ENCODE peak calls at places on chromosomes 7 and 10, in nine cellular contexts. Z, M, V, B, F, C, S, P and U are unnamed samples.

GRCh38 chr10:58177362-58177947 is 90.2 kb downstream of the IPMK start:
- DNase-seq in Z (no peak), M (peak; percentile 47), V (no peak), B (no peak), F (no peak), C (no peak), S (no peak), P (peak; percentile 4), U (peak; percentile 30)

GRCh38 chr7:801940-802364 is 30.3 kb upstream of the SUN1 start:
- DNase-seq in Z (peak; percentile 55), M (no peak), V (no peak), B (peak; percentile 92), F (peak; percentile 67), C (peak; percentile 81), S (peak; percentile 58), P (no peak), U (peak; percentile 81)

GRCh38 chr10:58107506-58107905 is 160.2 kb downstream of the IPMK start:
- DNase-seq in Z (no peak), M (peak; percentile 72), V (no peak), B (no peak), F (no peak), C (no peak), S (no peak), P (no peak), U (no peak)

GRCh38 chr10:89332092-89332633 is 4.4 kb downstream of the IFIT3 start:
- DNase-seq in Z (no peak), M (peak; percentile 78), V (no peak), B (no peak), F (no peak), C (no peak), S (no peak), P (no peak), U (peak; percentile 90)

GRCh38 chr7:20784311-20785210 is 2.1 kb downstream of the SP8 start:
- DNase-seq in Z (no peak), M (no peak), V (no peak), B (no peak), F (no peak), C (no peak), S (no peak), P (peak; percentile 44), U (no peak)

GRCh38 chr7:50265968-50266694 is 38.4 kb upstream of the IKZF1 start:
- DNase-seq in Z (no peak), M (no peak), V (peak; percentile 29), B (no peak), F (no peak), C (no peak), S (no peak), P (no peak), U (no peak)

GRCh38 chr10:53886325-53887300 is 914.4 kb downstream of the PCDH15 start:
- DNase-seq in Z (peak; percentile 50), M (no peak), V (no peak), B (no peak), F (no peak), C (no peak), S (no peak), P (no peak), U (no peak)

GRCh38 chr7:7424151-7424873 is 111.4 kb downstream of the COL28A1 start:
- DNase-seq in Z (peak; percentile 72), M (peak; percentile 67), V (peak; percentile 36), B (peak; percentile 64), F (peak; percentile 74), C (peak; percentile 71), S (peak; percentile 37), P (peak; percentile 73), U (peak; percentile 79)

GRCh38 chr7:19110026-19110777 is 7.2 kb downstream of the TWIST1 start:
- DNase-seq in Z (no peak), M (no peak), V (no peak), B (no peak), F (no peak), C (no peak), S (no peak), P (no peak), U (no peak)

GRCh38 chr7:19107392-19108147 is 9.9 kb downstream of the TWIST1 start:
- DNase-seq in Z (no peak), M (peak; percentile 68), V (no peak), B (peak; percentile 66), F (no peak), C (peak; percentile 75), S (peak; percentile 13), P (peak; percentile 68), U (no peak)

GRCh38 chr7:19110778-19111175 is 6.7 kb downstream of the TWIST1 start:
- DNase-seq in Z (no peak), M (no peak), V (no peak), B (no peak), F (no peak), C (no peak), S (no peak), P (no peak), U (no peak)

GRCh38 chr7:19107142-19107391 is 10.4 kb downstream of the TWIST1 start:
- DNase-seq in Z (no peak), M (no peak), V (no peak), B (no peak), F (no peak), C (no peak), S (no peak), P (no peak), U (no peak)

GRCh38 chr7:19108985-19109946 is 8.2 kb downstream of the TWIST1 start:
- DNase-seq in Z (no peak), M (no peak), V (no peak), B (no peak), F (no peak), C (no peak), S (no peak), P (no peak), U (no peak)
- H3K27ac ChIP-seq in Z (no peak overlapping the region), M (no peak overlapping the region), V (no peak overlapping the region), B (no peak overlapping the region), F (no peak overlapping the region), C (peak overlapping the region; percentile 80), S (no peak overlapping the region), P (no peak overlapping the region), U (no peak overlapping the region)

GRCh38 chr7:128835790-128836641 is 5.8 kb downstream of the FLNC start:
- DNase-seq in Z (no peak), M (peak; percentile 66), V (no peak), B (peak; percentile 73), F (no peak), C (peak; percentile 81), S (peak; percentile 65), P (no peak), U (no peak)

GRCh38 chr7:128835231-128835751 is 5.1 kb downstream of the FLNC start:
- DNase-seq in Z (no peak), M (no peak), V (no peak), B (no peak), F (no peak), C (no peak), S (peak; percentile 25), P (no peak), U (no peak)

GRCh38 chr7:128838109-128838779 is 8.0 kb downstream of the FLNC start:
- DNase-seq in Z (no peak), M (no peak), V (no peak), B (no peak), F (no peak), C (peak; percentile 62), S (peak; percentile 28), P (no peak), U (no peak)

GRCh38 chr7:128837521-128837921 is 7.3 kb downstream of the FLNC start:
- DNase-seq in Z (no peak), M (no peak), V (no peak), B (no peak), F (no peak), C (peak; percentile 62), S (peak; percentile 19), P (no peak), U (no peak)

GRCh38 chr7:128836729-128837348 is 6.6 kb downstream of the FLNC start:
- DNase-seq in Z (no peak), M (no peak), V (no peak), B (no peak), F (no peak), C (no peak), S (no peak), P (no peak), U (no peak)
- H3K27ac ChIP-seq in Z (no peak overlapping the region), M (peak overlapping the region; percentile 72), V (no peak overlapping the region), B (peak overlapping the region; percentile 95), F (peak overlapping the region; percentile 84), C (peak overlapping the region; percentile 92), S (peak overlapping the region; percentile 100), P (no peak overlapping the region), U (no peak overlapping the region)

GRCh38 chr7:66682350-66683093 is 53.8 kb downstream of the KCTD7 start:
- DNase-seq in Z (peak; percentile 50), M (peak; percentile 64), V (no peak), B (peak; percentile 75), F (no peak), C (peak; percentile 76), S (peak; percentile 51), P (peak; percentile 11), U (no peak)

GRCh38 chr7:66681491-66682349 is 53.0 kb downstream of the KCTD7 start:
- DNase-seq in Z (peak; percentile 99), M (peak; percentile 94), V (peak; percentile 98), B (peak; percentile 98), F (peak; percentile 99), C (peak; percentile 99), S (peak; percentile 97), P (peak; percentile 97), U (peak; percentile 97)

GRCh38 chr7:66689081-66689480 is 51.5 kb upstream of the RABGEF1 start:
- DNase-seq in Z (no peak), M (no peak), V (no peak), B (no peak), F (no peak), C (no peak), S (no peak), P (no peak), U (no peak)

GRCh38 chr7:66683770-66684123 is 55.1 kb downstream of the KCTD7 start:
- DNase-seq in Z (peak; percentile 33), M (no peak), V (no peak), B (peak; percentile 56), F (no peak), C (no peak), S (no peak), P (no peak), U (no peak)

GRCh38 chr7:66687186-66687585 is 53.3 kb upstream of the RABGEF1 start:
- DNase-seq in Z (no peak), M (no peak), V (no peak), B (no peak), F (no peak), C (no peak), S (no peak), P (no peak), U (no peak)
- H3K27ac ChIP-seq in Z (no peak overlapping the region), M (no peak overlapping the region), V (no peak overlapping the region), B (no peak overlapping the region), F (no peak overlapping the region), C (no peak overlapping the region), S (no peak overlapping the region), P (no peak overlapping the region), U (no peak overlapping the region)

GRCh38 chr7:112110651-112111050 is 95.5 kb downstream of the DOCK4 start:
- DNase-seq in Z (no peak), M (no peak), V (no peak), B (no peak), F (no peak), C (no peak), S (no peak), P (no peak), U (no peak)

GRCh38 chr7:112112822-112113255 is 93.4 kb downstream of the DOCK4 start:
- DNase-seq in Z (no peak), M (peak; percentile 54), V (no peak), B (no peak), F (no peak), C (peak; percentile 73), S (no peak), P (no peak), U (no peak)

GRCh38 chr7:112105584-112106540 is 100.3 kb downstream of the DOCK4 start:
- DNase-seq in Z (no peak), M (no peak), V (no peak), B (no peak), F (no peak), C (no peak), S (no peak), P (no peak), U (no peak)

GRCh38 chr7:112108984-112109383 is 97.2 kb downstream of the DOCK4 start:
- DNase-seq in Z (no peak), M (no peak), V (no peak), B (no peak), F (no peak), C (no peak), S (no peak), P (no peak), U (no peak)

GRCh38 chr7:112110175-112110574 is 96.0 kb downstream of the DOCK4 start:
- DNase-seq in Z (no peak), M (no peak), V (no peak), B (no peak), F (no peak), C (no peak), S (no peak), P (no peak), U (no peak)
- H3K27ac ChIP-seq in Z (no peak overlapping the region), M (no peak overlapping the region), V (no peak overlapping the region), B (no peak overlapping the region), F (no peak overlapping the region), C (no peak overlapping the region), S (no peak overlapping the region), P (no peak overlapping the region), U (no peak overlapping the region)